ENCODE peak calls at places on chromosomes 4 and X, in four cellular contexts. E is GM10248, O is T-cell, X is AG04450. U is an unnamed sample.

GRCh38 chrX:115906881-115907280 is 263.7 kb upstream of the AGTR2 start:
- DNase-seq in X (no peak), E (no peak), O (no peak), U (no peak)

GRCh38 chr4:139227729-139228404 is 50.8 kb upstream of the ELF2 start:
- DNase-seq in X (no peak), O (no peak), E (peak; percentile 33), U (no peak)

GRCh38 chr4:153019906-153020305 is 83.8 kb downstream of the FHDC1 start:
- DNase-seq in E (no peak), O (no peak), X (no peak), U (no peak)

GRCh38 chr4:33149658-33150057 is 2429.5 kb downstream of the PCDH7 start:
- DNase-seq in E (no peak), O (no peak), X (no peak), U (no peak)

GRCh38 chr4:71303850-71304249 is 35.0 kb upstream of the SLC4A4 start:
- DNase-seq in E (no peak), O (no peak), X (no peak), U (no peak)

GRCh38 chr4:81030617-81031388 is at the start of gene BMP3:
- DNase-seq in O (no peak), X (no peak), E (no peak), U (no peak)

GRCh38 chr4:94791701-94792100 is 33.9 kb downstream of the BMPR1B start:
- DNase-seq in E (no peak), O (no peak), X (no peak), U (no peak)

GRCh38 chr4:77025643-77026321 is 50.0 kb downstream of the CCNI start:
- DNase-seq in X (no peak), E (peak; percentile 40), O (no peak), U (no peak)

GRCh38 chr4:156195914-156196313 is 242.2 kb upstream of the CTSO start:
- DNase-seq in E (peak; percentile 44), O (no peak), X (no peak), U (no peak)

U was measured in T follicular helper cell.